ENCODE peak calls at places on chromosomes 7 and 10, in nine cellular contexts. Y is gastrocnemius medialis, G is OCI-LY7, V is ovary, C is right lobe of liver, U is transverse colon, X is left ventricle myocardium inferior, W is breast epithelium, P is DND-41. Q is an unnamed sample. For H3K36me3, the result is how much of the 10 kb centered on the place peaks cover.

GRCh38 chr10:97255512-97256293 is 36.7 kb downstream of the ARHGAP19 start:
- DNase-seq in Y (no peak), G (no peak), V (no peak), C (no peak), U (no peak), X (no peak), W (no peak), P (no peak), Q (no peak)

GRCh38 chr10:22816298-22816653 is 101.9 kb upstream of the PIP4K2A start:
- DNase-seq in Y (no peak), G (no peak), V (no peak), C (no peak), U (no peak), X (no peak), W (no peak), P (no peak), Q (no peak)

GRCh38 chr7:158618745-158619140 is 31.1 kb upstream of the PTPRN2 start:
- DNase-seq in Y (no peak), G (no peak), V (no peak), C (no peak), U (no peak), X (no peak), W (no peak), P (no peak), Q (no peak)

GRCh38 chr10:124145109-124145860 is 51.9 kb upstream of the CHST15 start:
- DNase-seq in Y (peak), G (peak), V (peak), C (peak), U (peak), X (peak), W (peak), P (peak), Q (no peak)

GRCh38 chr10:33355267-33355666 is 20.8 kb upstream of the NRP1 start:
- DNase-seq in Y (no peak), G (no peak), V (no peak), C (no peak), U (no peak), X (no peak), W (no peak), P (no peak), Q (no peak)

GRCh38 chr10:70234668-70235447 is 1.6 kb upstream of the PPA1 start:
- DNase-seq in Y (no peak), G (no peak), V (peak), C (no peak), U (no peak), X (no peak), W (no peak), P (no peak), Q (no peak)

GRCh38 chr7:1009747-1010146 is 26.8 kb downstream of the CYP2W1 start:
- DNase-seq in Y (no peak), G (no peak), V (no peak), C (no peak), U (no peak), X (no peak), W (no peak), P (no peak), Q (no peak)

GRCh38 chr7:121041516-121042148 is 53.1 kb downstream of the CPED1 start:
- DNase-seq in Y (no peak), G (no peak), V (no peak), C (no peak), U (no peak), X (no peak), W (no peak), P (no peak), Q (no peak)

GRCh38 chr10:98391578-98391991 is 23.4 kb downstream of the PYROXD2 start:
- DNase-seq in Y (no peak), G (peak), V (peak), C (no peak), U (no peak), X (peak), W (peak), P (no peak), Q (no peak)

GRCh38 chr7:18524248-18524647 is 28.7 kb downstream of the HDAC9 start:
- DNase-seq in Y (no peak), G (no peak), V (no peak), C (no peak), U (no peak), X (no peak), W (no peak), P (no peak), Q (no peak)

GRCh38 chr7:1889556-1890181 is 219.6 kb downstream of the ELFN1 start:
- DNase-seq in Y (no peak), G (no peak), V (no peak), C (no peak), U (no peak), X (no peak), W (no peak), P (no peak), Q (no peak)

GRCh38 chr7:47361229-47361628 is 220.7 kb downstream of the TNS3 start:
- DNase-seq in Y (no peak), G (no peak), V (no peak), C (peak), U (peak), X (no peak), W (no peak), P (no peak), Q (no peak)

GRCh38 chr7:1045038-1045726 is 836 bp downstream of the GPR146 start:
- DNase-seq in Y (no peak), G (no peak), V (no peak), C (no peak), U (no peak), X (no peak), W (no peak), P (no peak), Q (no peak)

GRCh38 chr7:72032934-72033333 is 379.2 kb downstream of the CALN1 start:
- DNase-seq in Y (no peak), G (no peak), V (no peak), C (no peak), U (no peak), X (peak), W (no peak), P (peak), Q (no peak)

GRCh38 chr10:110681023-110681681 is 37.0 kb downstream of the RBM20 start:
- DNase-seq in Y (no peak), G (peak), V (no peak), C (no peak), U (peak), X (peak), W (no peak), P (peak), Q (no peak)

GRCh38 chr7:4958477-4959301 is at the start of gene MMD2:
- DNase-seq in Y (no peak), G (no peak), V (no peak), C (no peak), U (no peak), X (no peak), W (no peak), P (no peak), Q (no peak)

GRCh38 chr10:89611282-89611681 is 33.8 kb downstream of the PANK1 start:
- DNase-seq in Y (no peak), G (no peak), V (no peak), C (no peak), U (no peak), X (no peak), W (no peak), P (no peak), Q (no peak)

GRCh38 chr7:128814496-128814895 is 15.7 kb upstream of the FLNC start:
- DNase-seq in Y (no peak), G (no peak), V (no peak), C (no peak), U (no peak), X (no peak), W (no peak), P (no peak), Q (no peak)

GRCh38 chr10:117165557-117166419 is 27.7 kb upstream of the VAX1 start:
- DNase-seq in Y (no peak), G (no peak), V (no peak), C (peak), U (peak), X (no peak), W (no peak), P (no peak), Q (no peak)

GRCh38 chr7:155945670-155946325 is 133.5 kb upstream of the SHH start:
- DNase-seq in Y (no peak), G (no peak), V (no peak), C (no peak), U (no peak), X (no peak), W (no peak), P (no peak), Q (no peak)

GRCh38 chr10:52883996-52884871 is 111.7 kb upstream of the MBL2 start:
- DNase-seq in Y (no peak), G (peak), V (peak), C (peak), U (no peak), X (no peak), W (peak), P (peak), Q (peak)

GRCh38 chr7:92988051-92988450 is 129.7 kb downstream of the SAMD9 start:
- DNase-seq in Y (no peak), G (no peak), V (no peak), C (no peak), U (no peak), X (no peak), W (no peak), P (no peak), Q (no peak)

DNA sequence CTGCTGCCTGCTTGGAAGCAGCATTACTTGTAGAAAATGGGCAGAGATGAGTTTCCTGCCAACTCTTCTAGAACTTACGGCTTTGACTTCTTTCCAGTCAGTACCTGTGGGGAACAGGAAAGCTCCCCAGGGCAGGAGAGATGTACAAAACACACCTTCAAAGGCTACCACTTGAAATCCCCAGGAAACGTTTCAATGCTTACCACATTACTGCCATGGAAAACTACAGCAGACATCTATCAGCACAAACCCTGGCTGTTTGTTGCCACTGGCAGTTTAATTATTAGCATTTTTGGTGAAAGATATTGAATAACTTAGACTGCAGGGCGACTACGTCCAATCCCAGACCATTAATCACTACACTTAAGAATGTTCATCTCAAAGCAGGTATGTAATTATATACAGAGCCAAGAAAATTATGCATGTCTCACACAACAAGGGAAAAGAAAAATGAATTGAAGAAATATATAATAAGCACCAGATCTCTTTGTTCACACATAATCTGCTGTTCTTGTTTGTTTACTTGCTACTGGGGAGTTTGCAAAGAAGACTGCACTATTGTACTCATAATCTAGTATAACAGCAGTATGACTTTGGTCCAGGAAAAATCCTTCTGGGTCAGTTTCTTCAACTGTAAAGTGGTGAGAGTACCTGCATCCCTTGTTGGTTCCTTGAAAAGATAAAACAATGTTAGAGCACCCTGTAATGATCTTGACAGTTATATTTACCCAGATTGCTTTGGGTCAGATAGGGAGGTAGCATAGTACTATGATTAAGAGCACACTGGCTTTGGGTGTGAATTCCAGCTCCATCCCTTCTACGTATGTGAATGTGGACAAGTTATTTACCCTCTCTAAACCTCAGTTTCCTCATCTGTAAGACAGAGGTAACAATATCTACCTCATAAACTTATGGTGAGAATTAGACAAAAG is 138.3 kb downstream of the DOCK4 start:
- DNase-seq in Y (no peak), G (no peak), V (no peak), C (no peak), U (no peak), X (no peak), W (peak), P (no peak), Q (no peak)
- TF ChIP-seq CTCF in Y (no peak), G (no peak), V (no peak), C (no peak), U (no peak), X (no peak), W (no peak), P (no peak), Q (no peak)

GRCh38 chr10:34954142-34954541 is 136.0 kb downstream of the CUL2 start:
- DNase-seq in Y (no peak), G (no peak), V (no peak), C (no peak), U (peak), X (no peak), W (peak), P (no peak), Q (no peak)
- H3K36me3 ChIP-seq in Y (under half), G (under half), V (under half), C (under half), U (under half), X (under half), W (under half), P (under half), Q (under half)

GRCh38 chr10:114115661-114116060 is 58.3 kb downstream of the CCDC186 start:
- DNase-seq in Y (no peak), G (no peak), V (no peak), C (no peak), U (no peak), X (no peak), W (no peak), P (no peak), Q (no peak)

GRCh38 chr10:114110174-114110972 is 63.6 kb downstream of the CCDC186 start:
- DNase-seq in Y (no peak), G (peak), V (no peak), C (no peak), U (no peak), X (no peak), W (no peak), P (no peak), Q (no peak)
- TF ChIP-seq CTCF in Y (no peak), G (peak), V (no peak), C (no peak), U (peak), X (peak), W (no peak), P (peak), Q (peak)

DNA sequence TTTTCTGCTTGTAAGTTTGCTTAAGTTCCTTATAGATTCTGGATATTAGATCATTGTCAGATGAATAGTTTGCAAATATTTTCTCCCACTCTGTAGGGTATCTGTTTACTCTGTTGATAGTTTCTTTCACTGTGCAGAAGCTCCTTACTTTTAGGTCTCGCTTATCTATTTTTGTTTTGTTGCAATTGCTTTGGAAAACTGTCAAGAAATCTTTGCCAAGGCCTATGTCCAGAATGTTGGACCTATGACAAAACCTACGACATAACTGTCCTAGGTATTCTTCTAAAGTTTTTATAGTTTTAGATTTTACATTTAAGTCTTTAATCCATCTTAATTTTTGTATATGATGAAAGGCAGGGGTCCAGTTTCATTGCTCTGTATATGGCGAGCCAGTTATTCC is 27.4 kb downstream of the COA1 start:
- DNase-seq in Y (no peak), G (no peak), V (no peak), C (no peak), U (no peak), X (no peak), W (no peak), P (no peak), Q (no peak)
- H3K36me3 ChIP-seq in Y (under half), G (under half), V (under half), C (under half), U (under half), X (under half), W (under half), P (under half), Q (under half)

GRCh38 chr10:9302142-9302746 is 1247.8 kb downstream of the GATA3 start:
- DNase-seq in Y (no peak), G (peak), V (no peak), C (no peak), U (no peak), X (no peak), W (no peak), P (peak), Q (no peak)

GRCh38 chr10:9301554-9301953 is 1247.1 kb downstream of the GATA3 start:
- DNase-seq in Y (no peak), G (no peak), V (no peak), C (no peak), U (no peak), X (no peak), W (no peak), P (no peak), Q (no peak)

GRCh38 chr10:9299966-9300365 is 1245.5 kb downstream of the GATA3 start:
- DNase-seq in Y (no peak), G (no peak), V (no peak), C (no peak), U (no peak), X (no peak), W (no peak), P (no peak), Q (no peak)

GRCh38 chr10:9301148-9301547 is 1246.7 kb downstream of the GATA3 start:
- DNase-seq in Y (no peak), G (no peak), V (no peak), C (no peak), U (no peak), X (no peak), W (no peak), P (no peak), Q (no peak)

DNA sequence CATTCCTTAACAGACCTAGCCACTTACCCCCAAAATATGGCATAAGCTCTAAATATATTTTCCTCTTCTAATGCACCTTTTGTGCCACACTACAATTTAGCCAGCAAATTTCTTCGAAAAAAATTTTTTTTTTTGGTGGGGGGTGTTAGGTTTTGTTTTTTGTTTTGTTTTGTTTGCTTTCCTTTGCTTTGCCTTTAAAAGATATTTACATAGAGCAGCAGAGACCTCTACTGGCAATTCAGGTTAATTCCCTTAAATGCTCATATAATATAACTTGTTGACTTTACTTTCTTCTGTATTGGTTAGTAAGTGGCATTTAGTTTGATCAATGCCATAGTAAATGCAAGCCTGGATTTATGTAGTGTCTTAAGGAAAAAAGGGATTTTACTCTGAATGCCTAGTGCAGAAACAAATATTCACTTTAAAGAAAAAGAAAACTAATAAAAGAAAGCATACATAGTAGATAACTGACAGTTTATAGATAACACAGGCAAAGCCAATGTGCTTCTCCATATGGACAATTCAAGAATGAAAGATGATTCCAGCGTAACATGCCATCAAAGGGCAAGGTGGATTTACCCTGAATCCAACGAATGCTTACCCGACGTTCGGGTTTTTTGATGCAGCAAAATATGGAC is 1250.6 kb downstream of the GATA3 start:
- DNase-seq in Y (no peak), G (peak), V (no peak), C (no peak), U (no peak), X (no peak), W (no peak), P (no peak), Q (no peak)
- TF ChIP-seq CTCF in Y (no peak), G (peak), V (no peak), C (peak), U (no peak), X (peak), W (peak), P (peak), Q (peak)

DNA sequence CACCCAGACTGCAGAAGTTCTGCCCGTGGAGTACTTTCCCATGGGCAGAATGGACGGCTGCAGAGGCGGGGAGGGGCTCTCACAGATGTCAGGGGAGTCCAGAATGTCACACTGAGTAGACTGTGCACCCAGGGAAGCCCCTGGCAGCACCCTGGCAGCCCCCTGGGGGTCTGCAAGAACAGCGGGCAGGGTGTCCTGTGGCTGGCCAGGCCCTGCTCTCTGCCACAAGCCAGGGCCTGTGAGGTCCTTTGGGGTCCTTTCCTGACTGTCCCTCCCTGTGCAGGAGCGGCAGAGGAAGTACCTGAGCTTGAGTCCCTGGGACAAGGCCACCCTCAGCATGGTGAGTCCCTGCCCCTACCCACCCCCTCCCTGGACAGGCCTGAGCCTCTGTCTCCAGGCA is 6.1 kb upstream of the SH2B2 start:
- DNase-seq in Y (no peak), G (no peak), V (no peak), C (no peak), U (no peak), X (no peak), W (no peak), P (no peak), Q (no peak)
- H3K36me3 ChIP-seq in Y (under half), G (under half), V (under half), C (under half), U (under half), X (under half), W (under half), P (under half), Q (under half)

DNA sequence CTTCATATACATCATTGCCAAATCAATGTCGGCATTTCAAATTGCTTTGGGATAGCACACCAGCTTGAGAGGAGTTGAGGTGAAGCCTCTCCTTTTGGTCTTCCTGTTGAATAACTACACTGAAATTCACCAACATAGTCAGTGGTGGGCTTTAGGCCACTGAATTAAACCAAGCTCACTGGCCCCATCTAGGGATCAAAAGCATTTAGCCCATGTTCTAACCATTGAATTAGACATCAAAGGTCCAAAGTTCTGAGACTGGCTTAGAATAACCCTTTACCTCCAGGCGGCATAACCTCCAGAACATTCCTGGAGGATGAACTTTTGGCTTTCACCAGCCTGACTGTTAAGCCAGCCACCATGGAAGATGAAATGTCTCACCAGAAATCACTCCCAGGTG is 54.6 kb downstream of the BPGM start:
- DNase-seq in Y (no peak), G (peak), V (no peak), C (no peak), U (no peak), X (no peak), W (no peak), P (peak), Q (no peak)
- TF ChIP-seq CTCF in Y (no peak), G (peak), V (no peak), C (peak), U (peak), X (peak), W (no peak), P (peak), Q (peak)

DNA sequence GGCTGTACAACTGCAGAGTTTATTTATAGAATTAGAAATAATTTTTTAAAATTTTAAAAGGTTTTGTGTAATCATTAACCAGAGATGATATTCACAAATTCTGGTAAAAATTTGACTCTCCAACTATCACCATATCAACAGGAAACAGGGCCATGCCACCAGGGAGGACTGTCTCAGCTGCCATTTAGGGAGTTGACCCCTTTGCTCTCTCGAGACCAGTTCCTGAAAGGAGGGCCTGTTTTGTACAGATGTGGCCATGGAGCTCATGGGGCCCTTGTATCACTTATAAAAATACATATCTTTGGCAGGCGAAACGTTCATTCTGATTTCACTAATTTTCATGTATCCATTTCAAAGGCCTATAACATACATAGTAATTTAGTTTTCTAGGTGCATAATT is 20.3 kb downstream of the H2AZ2 start:
- DNase-seq in Y (no peak), G (no peak), V (no peak), C (no peak), U (no peak), X (no peak), W (no peak), P (no peak), Q (no peak)
- H3K36me3 ChIP-seq in Y (half or more), G (half or more), V (under half), C (under half), U (under half), X (half or more), W (under half), P (half or more), Q (under half)

GRCh38 chr7:36084485-36085091 is 68.5 kb upstream of the EEPD1 start:
- DNase-seq in Y (peak), G (no peak), V (peak), C (peak), U (peak), X (no peak), W (no peak), P (no peak), Q (no peak)
- TF ChIP-seq CTCF in Y (peak), G (no peak), V (no peak), C (peak), U (peak), X (peak), W (no peak), P (peak), Q (no peak)